ENCODE peak calls at places on chromosomes 2 and 18, in four cellular contexts. Z is IMR-90, L is WERI-Rb-1, K is RWPE2. E is an unnamed sample.

GRCh38 chr2:238848941-238849853 is 1.3 kb downstream of the TWIST2 start:
- DNase-seq in Z (no peak), L (no peak), K (peak), E (no peak)

GRCh38 chr2:214465386-214466146 is 54.7 kb downstream of the VWC2L start:
- DNase-seq in Z (peak), L (no peak), K (no peak), E (no peak)

GRCh38 chr2:152098798-152099654 is at the start of gene CACNB4:
- DNase-seq in Z (no peak), L (peak), K (no peak), E (no peak)

GRCh38 chr2:17594533-17595391 is 54.3 kb downstream of the VSNL1 start:
- DNase-seq in Z (peak), L (no peak), K (no peak), E (no peak)

GRCh38 chr2:234751275-234751938 is 200.4 kb upstream of the SH3BP4 start:
- DNase-seq in Z (no peak), L (peak), K (no peak), E (no peak)

GRCh38 chr2:137345994-137346393 is 580.6 kb downstream of the THSD7B start:
- DNase-seq in Z (no peak), L (no peak), K (no peak), E (no peak)

GRCh38 chr18:61833387-61833786 is 59.4 kb downstream of the RNF152 start:
- DNase-seq in Z (peak), L (no peak), K (no peak), E (no peak)

GRCh38 chr18:29449424-29449823 is 1272.5 kb upstream of the CDH2 start:
- DNase-seq in Z (peak), L (no peak), K (no peak), E (no peak)

GRCh38 chr2:74261204-74261864 is 62.9 kb downstream of the MTHFD2 start:
- DNase-seq in Z (no peak), L (peak), K (no peak), E (no peak)

GRCh38 chr2:236802862-236803261 is 233.2 kb downstream of the ACKR3 start:
- DNase-seq in Z (no peak), L (no peak), K (no peak), E (no peak)

GRCh38 chr2:210663574-210663973 is 107.2 kb downstream of the CPS1 start:
- DNase-seq in Z (peak), L (peak), K (no peak), E (no peak)

GRCh38 chr2:197090713-197091367 is 164.3 kb upstream of the PGAP1 start:
- DNase-seq in Z (no peak), L (no peak), K (no peak), E (no peak)

GRCh38 chr2:104854507-104855173 is 725 bp downstream of the POU3F3 start:
- DNase-seq in Z (no peak), L (no peak), K (no peak), E (no peak)

GRCh38 chr2:230000118-230000841 is 68.4 kb downstream of the SLC16A14 start:
- DNase-seq in Z (no peak), L (no peak), K (no peak), E (no peak)

GRCh38 chr2:152115952-152116351 is 17.1 kb upstream of the CACNB4 start:
- DNase-seq in Z (no peak), L (no peak), K (no peak), E (no peak)

GRCh38 chr18:35355140-35355618 is 11.0 kb upstream of the ZNF24 start:
- DNase-seq in Z (peak), L (peak), K (no peak), E (no peak)

GRCh38 chr18:49016648-49017539 is 66.1 kb upstream of the SMAD7 start:
- DNase-seq in Z (peak), L (peak), K (peak), E (peak)

GRCh38 chr2:45316576-45317338 is 294.3 kb downstream of the SRBD1 start:
- DNase-seq in Z (no peak), L (no peak), K (no peak), E (no peak)

GRCh38 chr2:152222975-152223638 is 47.5 kb upstream of the STAM2 start:
- DNase-seq in Z (peak), L (no peak), K (no peak), E (no peak)

GRCh38 chr2:46183426-46183825 is 113.8 kb upstream of the EPAS1 start:
- DNase-seq in Z (no peak), L (peak), K (no peak), E (no peak)

GRCh38 chr2:96118698-96119388 is 2.5 kb upstream of the ADRA2B start:
- DNase-seq in Z (no peak), L (no peak), K (peak), E (peak)

GRCh38 chr2:162257416-162257815 is 14.2 kb upstream of the FAP start:
- DNase-seq in Z (peak), L (no peak), K (no peak), E (no peak)

GRCh38 chr2:30601375-30601774 is 154.3 kb downstream of the LCLAT1 start:
- DNase-seq in Z (no peak), L (no peak), K (no peak), E (no peak)

GRCh38 chr2:99984781-99985525 is 157.4 kb downstream of the AFF3 start:
- DNase-seq in Z (peak), L (no peak), K (no peak), E (no peak)

GRCh38 chr2:68255736-68256450 is 3.6 kb upstream of the PPP3R1 start:
- DNase-seq in Z (peak), L (no peak), K (no peak), E (no peak)

GRCh38 chr2:54602736-54603322 is 120.6 kb upstream of the EML6 start:
- DNase-seq in Z (peak), L (no peak), K (no peak), E (no peak)

GRCh38 chr2:41489638-41490037 is 558.2 kb upstream of the PKDCC start:
- DNase-seq in Z (no peak), L (no peak), K (no peak), E (no peak)

GRCh38 chr2:80393996-80394395 is 89.4 kb upstream of the LRRTM1 start:
- DNase-seq in Z (no peak), L (no peak), K (no peak), E (no peak)

GRCh38 chr18:70195852-70196434 is 9.5 kb downstream of the RTTN start:
- DNase-seq in Z (peak), L (no peak), K (no peak), E (no peak)

GRCh38 chr2:44785433-44785832 is 156.1 kb upstream of the SIX3 start:
- DNase-seq in Z (no peak), L (no peak), K (no peak), E (no peak)

GRCh38 chr2:105937498-105937897 is 192.8 kb downstream of the NCK2 start:
- DNase-seq in Z (no peak), L (no peak), K (no peak), E (no peak)

GRCh38 chr2:191782351-191782750 is 64.5 kb downstream of the CAVIN2 start:
- DNase-seq in Z (no peak), L (no peak), K (no peak), E (no peak)

GRCh38 chr2:169452080-169452479 is 27.2 kb upstream of the BBS5 start:
- DNase-seq in Z (peak), L (peak), K (no peak), E (no peak)
- TF ChIP-seq CTCF in Z (peak), L (peak), K (peak), E (peak)

GRCh38 chr2:200405599-200406298 is 99.3 kb downstream of the SPATS2L start:
- DNase-seq in Z (peak), L (peak), K (no peak), E (no peak)

GRCh38 chr2:200406379-200406778 is 99.9 kb downstream of the SPATS2L start:
- DNase-seq in Z (peak), L (no peak), K (no peak), E (no peak)

GRCh38 chr2:200404615-200405014 is 98.1 kb downstream of the SPATS2L start:
- DNase-seq in Z (no peak), L (peak), K (no peak), E (no peak)

GRCh38 chr2:200411831-200412230 is 98.0 kb downstream of the KCTD18 start:
- DNase-seq in Z (peak), L (no peak), K (no peak), E (no peak)

DNA sequence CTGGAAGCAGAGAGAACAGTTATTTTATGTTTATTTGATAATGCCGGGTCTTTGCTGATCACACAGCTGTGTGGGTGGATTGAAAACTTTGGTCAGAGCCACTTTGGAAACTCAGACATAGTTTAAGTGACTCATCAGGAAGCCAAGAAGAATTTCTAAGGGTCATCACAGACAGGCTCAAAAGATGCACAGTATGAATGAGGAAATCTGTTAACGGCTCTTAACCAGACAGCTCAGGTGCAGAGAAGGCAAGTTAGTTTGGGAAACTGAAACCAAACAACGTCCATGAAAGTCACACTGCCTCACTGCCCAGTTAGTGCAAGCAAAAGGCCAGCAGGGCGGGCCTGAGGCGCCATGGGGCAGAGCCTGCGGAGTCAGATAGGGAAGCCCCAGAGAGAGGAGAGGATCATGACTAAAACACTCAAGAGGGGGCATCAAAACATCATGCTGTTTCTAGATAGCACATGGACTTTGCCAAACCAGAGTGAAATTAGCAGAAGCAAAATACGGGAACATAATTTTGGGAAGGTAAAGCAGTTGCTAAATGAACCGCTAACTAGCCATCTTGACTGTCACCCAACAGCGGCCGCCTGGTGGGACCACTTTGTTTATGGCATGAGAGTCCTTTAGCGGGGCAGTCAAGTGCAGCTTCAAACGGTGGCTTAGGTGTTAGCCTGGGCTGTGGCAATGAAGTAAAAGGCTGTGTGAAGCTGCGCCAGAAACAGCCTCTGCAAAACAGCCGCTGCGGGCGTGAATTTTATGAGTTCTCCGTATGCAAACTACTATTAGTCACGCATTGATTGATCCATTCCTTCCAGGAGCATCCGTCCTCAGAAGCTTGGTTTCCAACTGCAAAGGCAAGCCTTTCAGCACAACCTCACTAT is 101.2 kb downstream of the KCTD18 start:
- DNase-seq in Z (peak), L (no peak), K (no peak), E (no peak)
- TF ChIP-seq CTCF in Z (peak), L (no peak), K (no peak), E (peak)

GRCh38 chr2:27152102-27152795 is 3.4 kb downstream of the TCF23 start:
- DNase-seq in Z (no peak), L (peak), K (no peak), E (no peak)
- TF ChIP-seq CTCF in Z (no peak), L (peak), K (no peak), E (no peak)

GRCh38 chr2:181575024-181575649 is 81.8 kb downstream of the CERKL start:
- DNase-seq in Z (no peak), L (peak), K (no peak), E (no peak)
- TF ChIP-seq CTCF in Z (no peak), L (peak), K (no peak), E (no peak)

GRCh38 chr2:9812945-9813311 is 30.3 kb upstream of the TAF1B start:
- DNase-seq in Z (no peak), L (no peak), K (no peak), E (no peak)

GRCh38 chr2:9813312-9814128 is 29.8 kb upstream of the TAF1B start:
- DNase-seq in Z (peak), L (peak), K (peak), E (peak)

GRCh38 chr2:9815844-9816279 is 27.4 kb upstream of the TAF1B start:
- DNase-seq in Z (no peak), L (peak), K (no peak), E (no peak)

GRCh38 chr2:9815076-9815475 is 28.2 kb upstream of the TAF1B start:
- DNase-seq in Z (no peak), L (peak), K (no peak), E (no peak)

DNA sequence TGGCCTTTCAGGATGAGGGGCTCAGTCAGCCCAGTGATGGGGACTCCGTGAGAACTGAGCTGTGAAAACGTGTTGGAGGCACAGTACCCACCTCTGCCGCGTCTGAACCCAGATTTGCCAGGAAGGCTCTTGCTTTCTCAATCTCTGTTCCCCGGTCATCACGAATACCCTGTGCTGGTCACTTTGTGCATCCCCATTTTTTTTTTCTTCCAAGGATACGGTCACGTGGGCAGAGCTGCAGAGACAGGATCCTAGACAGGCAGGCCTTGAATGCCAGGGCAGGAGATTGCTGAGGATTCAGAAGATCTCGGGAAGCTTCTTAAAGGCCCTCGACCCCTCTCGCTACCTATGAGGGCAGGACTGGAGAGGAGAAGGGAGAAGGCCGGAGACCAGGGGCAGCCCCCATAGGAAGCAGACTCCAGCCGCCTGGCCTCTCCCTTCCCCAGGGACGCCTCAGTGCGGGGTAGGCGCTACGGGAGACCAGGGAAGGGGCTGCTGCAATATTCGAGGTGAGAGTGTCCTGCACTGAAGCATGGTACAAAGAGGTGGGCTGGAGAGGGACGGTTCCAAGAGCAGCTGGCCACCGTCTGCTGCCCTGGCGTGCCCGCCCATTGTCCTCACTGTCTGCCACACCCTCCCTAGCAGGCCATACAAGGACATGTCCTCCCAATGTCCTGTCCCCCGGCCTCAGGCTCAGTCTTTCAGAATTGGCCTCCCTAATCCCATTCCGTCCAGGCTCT is 29.0 kb upstream of the TAF1B start:
- DNase-seq in Z (no peak), L (peak), K (peak), E (no peak)
- TF ChIP-seq CTCF in Z (no peak), L (no peak), K (peak), E (peak)

GRCh38 chr2:188416367-188416766 is 124.7 kb downstream of the GULP1 start:
- DNase-seq in Z (no peak), L (no peak), K (no peak), E (no peak)
- TF ChIP-seq CTCF in Z (no peak), L (no peak), K (no peak), E (no peak)

DNA sequence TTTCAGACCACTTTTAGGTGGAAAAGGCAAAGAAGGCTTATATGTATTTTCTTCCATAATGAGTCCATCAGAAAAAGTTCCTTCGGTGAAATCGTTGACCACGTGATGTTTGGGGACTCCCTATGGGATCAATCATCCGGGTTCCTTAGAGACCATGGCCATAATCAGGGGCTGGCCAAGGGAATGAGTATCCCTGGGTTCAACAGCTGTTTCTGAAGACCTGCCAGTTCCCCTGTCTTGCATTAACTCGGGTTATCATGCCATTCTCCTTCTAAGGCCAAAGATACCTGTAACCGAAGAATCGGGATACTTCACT is 18.7 kb upstream of the TMEM177 start:
- DNase-seq in Z (no peak), L (no peak), K (no peak), E (no peak)
- TF ChIP-seq CTCF in Z (no peak), L (no peak), K (peak), E (peak)

DNA sequence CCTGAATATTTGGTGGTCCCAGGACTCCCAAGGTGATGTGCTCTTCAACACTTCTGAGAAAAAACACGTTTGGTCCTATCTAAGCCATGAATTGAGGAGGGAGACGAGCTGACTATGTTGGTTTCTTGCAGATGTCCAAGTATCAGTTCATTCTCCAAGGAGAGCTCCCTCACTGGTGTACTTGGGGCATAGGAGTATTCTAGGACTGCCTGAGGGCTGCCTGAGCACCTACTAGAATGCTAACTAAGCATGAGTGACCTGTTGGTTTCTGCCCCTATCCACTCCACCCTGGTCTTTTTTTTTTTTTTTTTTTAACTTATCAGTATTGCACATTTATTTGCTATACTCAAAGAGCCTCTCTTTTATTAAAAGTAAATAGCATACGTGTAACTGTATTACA is 200.5 kb upstream of the FANCL start:
- DNase-seq in Z (no peak), L (no peak), K (no peak), E (no peak)
- TF ChIP-seq CTCF in Z (no peak), L (no peak), K (no peak), E (no peak)

GRCh38 chr2:201071305-201072200 is at the start of the genes HYCC2 and NDUFB3:
- DNase-seq in Z (peak), L (peak), K (peak), E (peak)
- TF ChIP-seq CTCF in Z (no peak), L (peak), K (peak), E (peak)

GRCh38 chr2:61854435-61855177 is 746 bp upstream of the FAM161A start:
- DNase-seq in Z (peak), L (peak), K (peak), E (peak)
- TF ChIP-seq CTCF in Z (no peak), L (peak), K (no peak), E (peak)

E was measured in chondrocyte.